ENCODE peak calls at places on chromosomes 1 and 21, in eight cellular contexts. K is A549, T is transverse colon, Q is esophagus squamous epithelium, R is HCT116, Z is tibial nerve, H is heart left ventricle, P is adrenal gland. I is an unnamed sample.

GRCh38 chr1:224720216-224720615 is 104.1 kb downstream of the CNIH3 start:
- DNase-seq in K (no peak), Q (no peak), T (no peak), Z (no peak), R (no peak), P (no peak), H (no peak), I (no peak)

GRCh38 chr1:109499081-109499480 is 5.2 kb downstream of the CYB561D1 start:
- DNase-seq in H (no peak), P (no peak), K (no peak), Q (no peak), T (no peak), Z (no peak), R (no peak), I (no peak)

GRCh38 chr1:41898191-41898713 is 20.5 kb downstream of the HIVEP3 start:
- DNase-seq in T (peak; percentile 45), R (no peak), K (no peak), P (peak; percentile 66), H (peak; percentile 71), Q (no peak), Z (no peak), I (no peak)

GRCh38 chr1:34602907-34603306 is 151.9 kb upstream of the GJB5 start:
- DNase-seq in Z (no peak), Q (no peak), T (no peak), P (no peak), K (no peak), R (no peak), H (no peak), I (no peak)

GRCh38 chr21:19771881-19772280 is 1226.3 kb upstream of the NCAM2 start:
- DNase-seq in T (no peak), H (no peak), Q (no peak), Z (no peak), K (no peak), P (no peak), R (no peak), I (no peak)

GRCh38 chr1:15475737-15476314 is at the start of gene CELA2B:
- DNase-seq in P (no peak), Q (no peak), R (no peak), T (no peak), H (no peak), K (no peak), Z (no peak), I (no peak)

GRCh38 chr1:941588-942383 is 17.3 kb downstream of the NOC2L start:
- DNase-seq in H (peak; percentile 77), P (peak; percentile 73), T (peak; percentile 73), K (peak; percentile 77), R (no peak), Q (no peak), Z (no peak), I (peak; percentile 88)

GRCh38 chr1:22784317-22784716 is 73.7 kb downstream of the EPHB2 start:
- DNase-seq in P (no peak), T (no peak), R (no peak), Q (no peak), K (no peak), Z (no peak), H (no peak), I (no peak)

GRCh38 chr21:16536661-16537359 is 807.0 kb downstream of the USP25 start:
- DNase-seq in P (no peak), Q (no peak), K (no peak), R (no peak), T (no peak), Z (no peak), H (no peak), I (no peak)

GRCh38 chr1:79497193-79497773 is 490.8 kb upstream of the ADGRL4 start:
- DNase-seq in P (no peak), Z (no peak), Q (no peak), T (no peak), H (no peak), K (peak; percentile 8), R (peak; percentile 10), I (no peak)

GRCh38 chr1:158155673-158156072 is 25.0 kb upstream of the CD1D start:
- DNase-seq in R (no peak), Q (no peak), H (peak; percentile 36), T (no peak), Z (no peak), P (no peak), K (no peak), I (no peak)

GRCh38 chr1:220999872-221000863 is 120.9 kb downstream of the HLX start:
- DNase-seq in T (peak; percentile 13), H (peak; percentile 37), Q (no peak), Z (peak; percentile 61), K (no peak), R (no peak), P (peak; percentile 32), I (peak; percentile 66)

GRCh38 chr1:110783292-110783918 is 89.5 kb upstream of the CD53 start:
- DNase-seq in Q (no peak), Z (peak; percentile 26), R (peak; percentile 48), P (peak; percentile 45), H (peak; percentile 42), T (peak; percentile 27), K (peak; percentile 43), I (no peak)

GRCh38 chr1:214364335-214364734 is 83.4 kb downstream of the SMYD2 start:
- DNase-seq in R (no peak), H (peak; percentile 66), P (no peak), T (no peak), Z (no peak), K (no peak), Q (no peak), I (no peak)

GRCh38 chr1:116002781-116003455 is 26.6 kb downstream of the SLC22A15 start:
- DNase-seq in R (no peak), Z (no peak), Q (no peak), P (no peak), K (no peak), T (no peak), H (no peak), I (no peak)

GRCh38 chr1:34597877-34598514 is 156.9 kb upstream of the GJB5 start:
- DNase-seq in H (peak; percentile 51), T (peak; percentile 75), Q (no peak), R (peak; percentile 50), K (peak; percentile 46), P (peak; percentile 80), Z (peak; percentile 51), I (no peak)

GRCh38 chr1:182707116-182707515 is 22.7 kb upstream of the RGS8 start:
- DNase-seq in H (peak; percentile 66), Q (no peak), T (no peak), K (no peak), P (peak; percentile 46), Z (peak; percentile 52), R (no peak), I (no peak)

GRCh38 chr1:207897188-207897587 is 13.7 kb downstream of the CD34 start:
- DNase-seq in Z (no peak), R (no peak), T (no peak), P (no peak), H (no peak), K (no peak), Q (no peak), I (no peak)
- TF ChIP-seq CTCF in Z (peak; percentile 37), R (peak; percentile 23), T (peak; percentile 22), P (peak; percentile 49), H (peak; percentile 26), K (peak; percentile 60), Q (no peak), I (peak; percentile 36)

GRCh38 chr21:42237577-42237976 is 18.6 kb downstream of the ABCG1 start:
- DNase-seq in H (no peak), Z (no peak), R (no peak), Q (no peak), T (no peak), K (no peak), P (no peak), I (no peak)
- H3K4me1 ChIP-seq in H (peaks cover 53% of the 10 kb centered on the region), Z (peaks cover 24% of the 10 kb centered on the region), R (peaks cover 33% of the 10 kb centered on the region), Q (peaks cover 30% of the 10 kb centered on the region), T (peaks cover 53% of the 10 kb centered on the region), K (peaks cover 22% of the 10 kb centered on the region), P (peaks cover 62% of the 10 kb centered on the region), I (peaks cover 35% of the 10 kb centered on the region)

GRCh38 chr1:161749509-161750407 is at the start of gene DUSP12:
- DNase-seq in R (peak; percentile 90), Q (peak; percentile 61), P (peak; percentile 94), H (peak; percentile 97), Z (peak; percentile 87), T (peak; percentile 93), K (peak; percentile 89), I (peak; percentile 96)

GRCh38 chr1:161743231-161743630 is 6.4 kb upstream of the DUSP12 start:
- DNase-seq in T (no peak), Z (no peak), R (no peak), P (no peak), Q (no peak), H (no peak), K (no peak), I (no peak)

DNA sequence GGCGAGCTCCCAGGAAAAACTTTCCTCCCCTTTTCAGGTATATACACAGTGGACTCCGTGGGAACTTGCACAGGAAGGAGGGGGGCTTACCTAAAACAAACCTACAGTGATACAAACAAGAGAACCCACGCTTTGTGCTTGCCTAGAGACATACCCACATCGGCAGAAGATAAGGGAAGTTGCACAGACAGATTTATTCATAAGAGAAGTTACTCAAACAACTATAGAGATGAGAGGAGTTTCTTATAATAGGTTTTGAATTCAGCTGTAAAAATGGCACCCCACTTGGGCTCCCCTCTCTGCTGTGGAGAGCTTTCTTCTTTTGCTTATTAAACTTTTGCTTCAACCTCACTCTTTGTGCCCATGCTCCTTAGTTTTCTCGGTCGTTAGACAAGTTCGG is 1.8 kb upstream of the DUSP12 start:
- DNase-seq in Z (no peak), Q (no peak), P (no peak), R (no peak), K (no peak), H (no peak), T (no peak), I (no peak)
- TF ChIP-seq POLR2A in Z (no peak), Q (no peak), P (no peak), R (no peak), K (no peak), H (no peak), T (no peak), I (no peak)

GRCh38 chr1:200029035-200029623 is 1.6 kb downstream of the NR5A2 start:
- DNase-seq in Z (no peak), K (peak; percentile 67), R (peak; percentile 4), P (no peak), T (peak; percentile 59), Q (no peak), H (peak; percentile 42), I (no peak)

GRCh38 chr1:200030791-200031190 is 3.3 kb downstream of the NR5A2 start:
- DNase-seq in R (no peak), H (no peak), P (no peak), Z (no peak), T (no peak), Q (no peak), K (no peak), I (no peak)

GRCh38 chr1:200027264-200027823 is at the start of gene NR5A2:
- DNase-seq in H (no peak), Z (no peak), Q (no peak), P (no peak), R (no peak), T (no peak), K (peak; percentile 80), I (no peak)

GRCh38 chr1:200029624-200030074 is 2.1 kb downstream of the NR5A2 start:
- DNase-seq in Q (no peak), Z (no peak), R (no peak), H (no peak), P (no peak), K (no peak), T (no peak), I (no peak)

DNA sequence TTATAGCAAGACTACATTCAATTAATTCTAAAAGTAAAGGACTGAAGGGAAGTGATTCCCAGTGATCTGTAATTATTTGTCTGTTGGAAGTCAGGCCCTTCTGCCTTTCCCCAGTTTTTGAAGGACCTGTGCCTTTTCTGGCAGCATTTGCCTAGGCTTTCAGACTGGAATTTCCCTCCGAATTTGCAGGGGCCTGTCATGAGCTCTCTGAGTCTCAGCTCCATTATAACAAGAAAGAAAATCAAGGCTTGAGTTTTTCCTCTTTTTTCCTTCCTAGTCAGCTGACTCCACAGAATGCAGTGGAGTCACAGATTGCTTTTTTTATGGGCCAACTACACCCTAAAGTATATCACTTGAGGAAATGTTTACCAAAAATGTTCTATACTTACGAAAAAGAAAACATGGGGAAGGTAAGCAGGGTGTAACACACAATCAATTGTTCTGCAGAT is 1.1 kb downstream of the NR5A2 start:
- DNase-seq in R (no peak), P (no peak), T (no peak), Z (no peak), K (no peak), Q (no peak), H (no peak), I (no peak)
- TF ChIP-seq CTCF in R (no peak), P (no peak), T (no peak), Z (no peak), K (no peak), Q (no peak), H (no peak), I (no peak)

I was measured in sigmoid colon.